ENCODE peak calls at places on chromosomes 7 and 10, in nine cellular contexts. One of them, this sample, is unnamed.

GRCh38 chr7:89887489-89887888 is 266.8 kb upstream of the STEAP1 start:
- DNase-seq in HL-60: no peak
- DNase-seq in choroid plexus epithelial cell: no peak
- DNase-seq in ovary: no peak
- DNase-seq in astrocyte: no peak
- DNase-seq in A549: peak
- DNase-seq in bronchial epithelial cell: no peak
- DNase-seq in epithelial cell of proximal tubule: peak
- DNase-seq in breast epithelium: no peak
- DNase-seq in this sample: no peak

GRCh38 chr7:101880536-101881443 is 63.4 kb downstream of the CUX1 start:
- DNase-seq in HL-60: no peak
- DNase-seq in choroid plexus epithelial cell: peak
- DNase-seq in ovary: no peak
- DNase-seq in astrocyte: peak
- DNase-seq in A549: no peak
- DNase-seq in bronchial epithelial cell: peak
- DNase-seq in epithelial cell of proximal tubule: no peak
- DNase-seq in breast epithelium: no peak
- DNase-seq in this sample: peak

GRCh38 chr7:52956379-52956915 is 79.0 kb upstream of the POM121L12 start:
- DNase-seq in HL-60: no peak
- DNase-seq in choroid plexus epithelial cell: no peak
- DNase-seq in ovary: no peak
- DNase-seq in astrocyte: no peak
- DNase-seq in A549: no peak
- DNase-seq in bronchial epithelial cell: no peak
- DNase-seq in epithelial cell of proximal tubule: no peak
- DNase-seq in breast epithelium: no peak
- DNase-seq in this sample: no peak

GRCh38 chr7:672891-673290 is 53.6 kb upstream of the DNAAF5 start:
- DNase-seq in HL-60: no peak
- DNase-seq in choroid plexus epithelial cell: peak
- DNase-seq in ovary: no peak
- DNase-seq in astrocyte: no peak
- DNase-seq in A549: no peak
- DNase-seq in bronchial epithelial cell: no peak
- DNase-seq in epithelial cell of proximal tubule: no peak
- DNase-seq in breast epithelium: no peak
- DNase-seq in this sample: no peak

GRCh38 chr7:158064631-158065030 is 523.0 kb downstream of the PTPRN2 start:
- DNase-seq in HL-60: no peak
- DNase-seq in choroid plexus epithelial cell: no peak
- DNase-seq in ovary: no peak
- DNase-seq in astrocyte: no peak
- DNase-seq in A549: no peak
- DNase-seq in bronchial epithelial cell: no peak
- DNase-seq in epithelial cell of proximal tubule: no peak
- DNase-seq in breast epithelium: no peak
- DNase-seq in this sample: no peak

GRCh38 chr10:109696981-109697775 is 226.1 kb downstream of the XPNPEP1 start:
- DNase-seq in HL-60: no peak
- DNase-seq in choroid plexus epithelial cell: no peak
- DNase-seq in ovary: no peak
- DNase-seq in astrocyte: no peak
- DNase-seq in A549: no peak
- DNase-seq in bronchial epithelial cell: no peak
- DNase-seq in epithelial cell of proximal tubule: no peak
- DNase-seq in breast epithelium: no peak
- DNase-seq in this sample: no peak

GRCh38 chr7:18337425-18337824 is 158.1 kb upstream of the HDAC9 start:
- DNase-seq in HL-60: no peak
- DNase-seq in choroid plexus epithelial cell: no peak
- DNase-seq in ovary: no peak
- DNase-seq in astrocyte: no peak
- DNase-seq in A549: no peak
- DNase-seq in bronchial epithelial cell: no peak
- DNase-seq in epithelial cell of proximal tubule: no peak
- DNase-seq in breast epithelium: no peak
- DNase-seq in this sample: no peak

GRCh38 chr10:62072901-62073300 is 171.4 kb downstream of the ARID5B start:
- DNase-seq in HL-60: no peak
- DNase-seq in choroid plexus epithelial cell: no peak
- DNase-seq in ovary: no peak
- DNase-seq in astrocyte: peak
- DNase-seq in A549: no peak
- DNase-seq in bronchial epithelial cell: no peak
- DNase-seq in epithelial cell of proximal tubule: no peak
- DNase-seq in breast epithelium: no peak
- DNase-seq in this sample: no peak

GRCh38 chr10:88831709-88832108 is 19.9 kb downstream of the ANKRD22 start:
- DNase-seq in HL-60: no peak
- DNase-seq in choroid plexus epithelial cell: no peak
- DNase-seq in ovary: no peak
- DNase-seq in astrocyte: no peak
- DNase-seq in A549: no peak
- DNase-seq in bronchial epithelial cell: peak
- DNase-seq in epithelial cell of proximal tubule: no peak
- DNase-seq in breast epithelium: no peak
- DNase-seq in this sample: no peak

GRCh38 chr10:95508730-95509129 is 52.4 kb downstream of the SORBS1 start:
- DNase-seq in HL-60: no peak
- DNase-seq in choroid plexus epithelial cell: peak
- DNase-seq in ovary: no peak
- DNase-seq in astrocyte: peak
- DNase-seq in A549: no peak
- DNase-seq in bronchial epithelial cell: no peak
- DNase-seq in epithelial cell of proximal tubule: no peak
- DNase-seq in breast epithelium: no peak
- DNase-seq in this sample: no peak

GRCh38 chr10:132202070-132202970 is 15.6 kb downstream of the DPYSL4 start:
- DNase-seq in HL-60: no peak
- DNase-seq in choroid plexus epithelial cell: no peak
- DNase-seq in ovary: no peak
- DNase-seq in astrocyte: no peak
- DNase-seq in A549: no peak
- DNase-seq in bronchial epithelial cell: no peak
- DNase-seq in epithelial cell of proximal tubule: no peak
- DNase-seq in breast epithelium: no peak
- DNase-seq in this sample: no peak

GRCh38 chr7:149669121-149669818 is 104.1 kb downstream of the ZNF467 start:
- DNase-seq in HL-60: no peak
- DNase-seq in choroid plexus epithelial cell: peak
- DNase-seq in ovary: no peak
- DNase-seq in astrocyte: no peak
- DNase-seq in A549: peak
- DNase-seq in bronchial epithelial cell: peak
- DNase-seq in epithelial cell of proximal tubule: no peak
- DNase-seq in breast epithelium: no peak
- DNase-seq in this sample: no peak

GRCh38 chr7:75962607-75963382 is 31.6 kb downstream of the TMEM120A start:
- DNase-seq in HL-60: no peak
- DNase-seq in choroid plexus epithelial cell: peak
- DNase-seq in ovary: peak
- DNase-seq in astrocyte: peak
- DNase-seq in A549: no peak
- DNase-seq in bronchial epithelial cell: no peak
- DNase-seq in epithelial cell of proximal tubule: no peak
- DNase-seq in breast epithelium: no peak
- DNase-seq in this sample: no peak

DNA sequence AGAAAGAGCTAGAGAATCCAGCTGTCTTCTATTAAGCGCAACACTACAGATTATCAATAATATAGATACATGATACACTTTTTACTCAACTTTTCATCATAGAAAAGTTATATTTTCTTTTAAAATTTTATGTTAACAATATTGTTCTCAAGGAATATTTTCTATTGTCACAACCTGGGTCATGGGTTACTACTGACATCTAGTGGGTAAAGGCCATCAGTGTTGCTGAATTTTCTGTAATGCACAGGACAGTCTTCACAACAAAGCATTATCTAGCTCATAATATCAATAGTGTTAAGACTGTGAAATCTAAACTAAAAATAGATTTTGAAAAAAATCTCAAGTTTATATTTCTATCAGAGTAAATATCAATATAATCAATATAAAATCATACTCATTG is 209.8 kb downstream of the ZNF33B start:
- DNase-seq in HL-60: no peak
- DNase-seq in choroid plexus epithelial cell: peak
- DNase-seq in ovary: no peak
- DNase-seq in astrocyte: no peak
- DNase-seq in A549: no peak
- DNase-seq in bronchial epithelial cell: peak
- DNase-seq in epithelial cell of proximal tubule: no peak
- DNase-seq in breast epithelium: no peak
- DNase-seq in this sample: no peak
- TF ChIP-seq CTCF in HL-60: peak
- TF ChIP-seq CTCF in choroid plexus epithelial cell: peak
- TF ChIP-seq CTCF in ovary: no peak
- TF ChIP-seq CTCF in astrocyte: peak
- TF ChIP-seq CTCF in A549: peak
- TF ChIP-seq CTCF in bronchial epithelial cell: peak
- TF ChIP-seq CTCF in epithelial cell of proximal tubule: peak
- TF ChIP-seq CTCF in breast epithelium: no peak
- TF ChIP-seq CTCF in this sample: no peak

DNA sequence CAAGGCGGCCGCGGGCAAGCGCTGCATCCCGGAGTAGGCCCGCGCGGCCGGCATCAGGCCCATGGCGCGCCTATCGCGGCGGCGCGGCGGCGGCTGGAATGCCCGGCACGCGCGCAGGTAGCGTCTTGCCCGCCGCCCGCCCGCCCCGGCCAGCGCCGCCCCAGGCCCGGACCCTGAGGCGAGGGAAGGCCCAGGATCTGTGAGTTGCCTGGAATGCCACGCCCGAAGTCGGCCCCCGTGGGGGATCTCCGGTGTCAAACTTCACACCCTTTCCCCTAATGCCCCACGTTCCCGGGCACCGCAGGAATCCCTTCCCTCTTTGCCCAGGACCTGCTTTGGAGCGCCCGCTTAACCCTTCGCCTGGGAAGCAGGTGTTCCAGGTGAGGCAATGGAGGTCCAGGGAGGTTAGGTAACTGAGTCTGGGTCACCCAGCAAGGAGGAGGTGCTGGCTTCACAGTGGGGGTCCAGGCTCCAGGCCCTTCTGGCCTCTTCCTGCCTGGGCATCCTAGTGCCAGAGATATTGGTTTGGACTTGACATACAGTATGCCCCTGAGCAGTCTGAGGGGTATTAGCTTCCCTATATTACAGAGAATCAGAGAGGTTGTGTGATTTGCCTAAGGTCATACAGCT is 138.1 kb downstream of the ARHGAP22 start:
- DNase-seq in HL-60: no peak
- DNase-seq in choroid plexus epithelial cell: no peak
- DNase-seq in ovary: no peak
- DNase-seq in astrocyte: no peak
- DNase-seq in A549: no peak
- DNase-seq in bronchial epithelial cell: peak
- DNase-seq in epithelial cell of proximal tubule: no peak
- DNase-seq in breast epithelium: peak
- DNase-seq in this sample: peak
- H3K4me3 ChIP-seq in HL-60: no peak
- H3K4me3 ChIP-seq in choroid plexus epithelial cell: peak
- H3K4me3 ChIP-seq in ovary: no peak
- H3K4me3 ChIP-seq in astrocyte: no peak
- H3K4me3 ChIP-seq in A549: peak
- H3K4me3 ChIP-seq in bronchial epithelial cell: peak
- H3K4me3 ChIP-seq in epithelial cell of proximal tubule: no peak
- H3K4me3 ChIP-seq in breast epithelium: no peak
- H3K4me3 ChIP-seq in this sample: no peak

DNA sequence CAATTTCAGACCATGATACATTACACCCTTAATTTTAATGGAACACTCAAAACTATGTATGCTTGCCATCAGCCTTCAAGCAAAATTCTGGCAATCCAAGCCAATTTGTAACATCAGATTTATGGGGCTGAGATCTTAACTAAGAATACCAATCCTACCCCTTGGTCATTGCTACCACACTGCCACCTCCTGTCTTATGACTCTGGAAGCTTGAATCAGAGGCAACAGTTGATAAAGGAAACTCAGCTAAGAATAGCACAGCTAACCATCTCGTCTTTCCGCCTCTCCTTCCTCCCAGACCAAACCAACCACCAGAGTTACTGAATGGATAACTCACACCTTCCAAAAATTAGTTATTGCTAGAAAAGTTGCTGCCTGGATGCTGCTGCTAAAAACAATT is 7.4 kb downstream of the IGF2BP3 start:
- DNase-seq in HL-60: no peak
- DNase-seq in choroid plexus epithelial cell: peak
- DNase-seq in ovary: no peak
- DNase-seq in astrocyte: peak
- DNase-seq in A549: peak
- DNase-seq in bronchial epithelial cell: peak
- DNase-seq in epithelial cell of proximal tubule: no peak
- DNase-seq in breast epithelium: no peak
- DNase-seq in this sample: no peak
- TF ChIP-seq CTCF in HL-60: no peak
- TF ChIP-seq CTCF in choroid plexus epithelial cell: peak
- TF ChIP-seq CTCF in ovary: no peak
- TF ChIP-seq CTCF in astrocyte: no peak
- TF ChIP-seq CTCF in A549: peak
- TF ChIP-seq CTCF in bronchial epithelial cell: peak
- TF ChIP-seq CTCF in epithelial cell of proximal tubule: peak
- TF ChIP-seq CTCF in breast epithelium: no peak
- TF ChIP-seq CTCF in this sample: no peak

GRCh38 chr7:128034830-128035229 is 3.6 kb upstream of the LRRC4 start:
- DNase-seq in HL-60: no peak
- DNase-seq in choroid plexus epithelial cell: no peak
- DNase-seq in ovary: no peak
- DNase-seq in astrocyte: no peak
- DNase-seq in A549: no peak
- DNase-seq in bronchial epithelial cell: no peak
- DNase-seq in epithelial cell of proximal tubule: no peak
- DNase-seq in breast epithelium: no peak
- DNase-seq in this sample: no peak

GRCh38 chr7:128032605-128033235 is 1.5 kb upstream of the LRRC4 start:
- DNase-seq in HL-60: no peak
- DNase-seq in choroid plexus epithelial cell: peak
- DNase-seq in ovary: peak
- DNase-seq in astrocyte: no peak
- DNase-seq in A549: no peak
- DNase-seq in bronchial epithelial cell: no peak
- DNase-seq in epithelial cell of proximal tubule: no peak
- DNase-seq in breast epithelium: no peak
- DNase-seq in this sample: no peak

GRCh38 chr7:128031901-128032604 is 816 bp upstream of the LRRC4 start:
- DNase-seq in HL-60: no peak
- DNase-seq in choroid plexus epithelial cell: peak
- DNase-seq in ovary: peak
- DNase-seq in astrocyte: peak
- DNase-seq in A549: no peak
- DNase-seq in bronchial epithelial cell: peak
- DNase-seq in epithelial cell of proximal tubule: no peak
- DNase-seq in breast epithelium: no peak
- DNase-seq in this sample: no peak

GRCh38 chr7:128030999-128031681 is at the start of gene LRRC4:
- DNase-seq in HL-60: no peak
- DNase-seq in choroid plexus epithelial cell: peak
- DNase-seq in ovary: peak
- DNase-seq in astrocyte: peak
- DNase-seq in A549: no peak
- DNase-seq in bronchial epithelial cell: peak
- DNase-seq in epithelial cell of proximal tubule: no peak
- DNase-seq in breast epithelium: no peak
- DNase-seq in this sample: no peak

GRCh38 chr7:128033246-128033645 is 2.0 kb upstream of the LRRC4 start:
- DNase-seq in HL-60: no peak
- DNase-seq in choroid plexus epithelial cell: no peak
- DNase-seq in ovary: no peak
- DNase-seq in astrocyte: no peak
- DNase-seq in A549: no peak
- DNase-seq in bronchial epithelial cell: peak
- DNase-seq in epithelial cell of proximal tubule: no peak
- DNase-seq in breast epithelium: no peak
- DNase-seq in this sample: no peak
- H3K4me3 ChIP-seq in HL-60: no peak
- H3K4me3 ChIP-seq in choroid plexus epithelial cell: no peak
- H3K4me3 ChIP-seq in ovary: no peak
- H3K4me3 ChIP-seq in astrocyte: no peak
- H3K4me3 ChIP-seq in A549: no peak
- H3K4me3 ChIP-seq in bronchial epithelial cell: no peak
- H3K4me3 ChIP-seq in epithelial cell of proximal tubule: no peak
- H3K4me3 ChIP-seq in breast epithelium: no peak
- H3K4me3 ChIP-seq in this sample: no peak

This sample was measured in lower leg skin.